ENCODE peak calls at places on chromosomes 2 and 18, in four cellular contexts. One of them, this sample, is unnamed.

GRCh38 chr2:27992787-27993747 is 102.5 kb downstream of the BABAM2 start:
- DNase-seq in HepG2: peak
- DNase-seq in K562: no peak
- DNase-seq in WTC11: no peak
- DNase-seq in this sample: no peak

GRCh38 chr2:111982822-111983221 is 72.2 kb upstream of the TMEM87B start:
- DNase-seq in WTC11: no peak
- DNase-seq in HepG2: no peak
- DNase-seq in K562: no peak
- DNase-seq in this sample: no peak

GRCh38 chr2:96768083-96768561 is 7.4 kb downstream of the CNNM4 start:
- DNase-seq in HepG2: no peak
- DNase-seq in K562: no peak
- DNase-seq in WTC11: no peak
- DNase-seq in this sample: no peak

GRCh38 chr2:40372586-40372985 is 79.3 kb downstream of the SLC8A1 start:
- DNase-seq in K562: no peak
- DNase-seq in HepG2: no peak
- DNase-seq in WTC11: no peak
- DNase-seq in this sample: no peak

GRCh38 chr18:59357928-59358327 is 1.1 kb downstream of the LMAN1 start:
- DNase-seq in K562: peak
- DNase-seq in HepG2: peak
- DNase-seq in WTC11: no peak
- DNase-seq in this sample: no peak

GRCh38 chr18:11167778-11168177 is 18.4 kb upstream of the PIEZO2 start:
- DNase-seq in WTC11: no peak
- DNase-seq in HepG2: no peak
- DNase-seq in K562: no peak
- DNase-seq in this sample: no peak

GRCh38 chr2:69482471-69482870 is 45.2 kb upstream of the NFU1 start:
- DNase-seq in HepG2: no peak
- DNase-seq in WTC11: no peak
- DNase-seq in K562: no peak
- DNase-seq in this sample: no peak

GRCh38 chr18:36299010-36299409 is 1.5 kb downstream of the FHOD3 start:
- DNase-seq in K562: no peak
- DNase-seq in WTC11: no peak
- DNase-seq in HepG2: no peak
- DNase-seq in this sample: no peak

GRCh38 chr2:2324119-2324518 is 7.0 kb downstream of the MYT1L start:
- DNase-seq in WTC11: no peak
- DNase-seq in HepG2: no peak
- DNase-seq in K562: no peak
- DNase-seq in this sample: no peak

GRCh38 chr2:189018636-189019035 is 44.5 kb downstream of the COL3A1 start:
- DNase-seq in K562: no peak
- DNase-seq in HepG2: no peak
- DNase-seq in WTC11: no peak
- DNase-seq in this sample: no peak

GRCh38 chr18:12248926-12249720 is 5.0 kb upstream of the CIDEA start:
- DNase-seq in K562: no peak
- DNase-seq in HepG2: no peak
- DNase-seq in WTC11: no peak
- DNase-seq in this sample: no peak

GRCh38 chr2:135121016-135121657 is 69.0 kb downstream of the RAB3GAP1 start:
- DNase-seq in K562: no peak
- DNase-seq in WTC11: no peak
- DNase-seq in HepG2: no peak
- DNase-seq in this sample: no peak

GRCh38 chr18:59719533-59720325 is 22.5 kb upstream of the CCBE1 start:
- DNase-seq in HepG2: no peak
- DNase-seq in K562: no peak
- DNase-seq in WTC11: no peak
- DNase-seq in this sample: no peak

GRCh38 chr2:190763901-190764514 is 115.1 kb downstream of the NAB1 start:
- DNase-seq in K562: peak
- DNase-seq in WTC11: no peak
- DNase-seq in HepG2: no peak
- DNase-seq in this sample: no peak

GRCh38 chr2:80054339-80054675 is 250.2 kb downstream of the LRRTM1 start:
- DNase-seq in HepG2: no peak
- DNase-seq in WTC11: no peak
- DNase-seq in K562: no peak
- DNase-seq in this sample: no peak

GRCh38 chr2:120791961-120792295 is 56.3 kb downstream of the GLI2 start:
- DNase-seq in HepG2: no peak
- DNase-seq in WTC11: no peak
- DNase-seq in K562: no peak
- DNase-seq in this sample: no peak

GRCh38 chr2:234130734-234131133 is 80.2 kb downstream of the SPP2 start:
- DNase-seq in HepG2: no peak
- DNase-seq in WTC11: no peak
- DNase-seq in K562: no peak
- DNase-seq in this sample: no peak

GRCh38 chr2:195818521-195818920 is 161.5 kb downstream of the SLC39A10 start:
- DNase-seq in K562: no peak
- DNase-seq in WTC11: no peak
- DNase-seq in HepG2: no peak
- DNase-seq in this sample: no peak

GRCh38 chr2:45892236-45892701 is 240.8 kb downstream of the PRKCE start:
- DNase-seq in K562: no peak
- DNase-seq in WTC11: no peak
- DNase-seq in HepG2: no peak
- DNase-seq in this sample: no peak

GRCh38 chr2:165897741-165898140 is 55.8 kb downstream of the TTC21B start:
- DNase-seq in WTC11: no peak
- DNase-seq in K562: no peak
- DNase-seq in HepG2: no peak
- DNase-seq in this sample: no peak

GRCh38 chr18:68532328-68532885 is 182.5 kb downstream of the TMX3 start:
- DNase-seq in WTC11: no peak
- DNase-seq in K562: no peak
- DNase-seq in HepG2: no peak
- DNase-seq in this sample: no peak

GRCh38 chr2:109279243-109279860 is 150.3 kb downstream of the SH3RF3 start:
- DNase-seq in K562: peak
- DNase-seq in HepG2: no peak
- DNase-seq in WTC11: no peak
- DNase-seq in this sample: no peak

GRCh38 chr2:12702661-12703121 is 14.0 kb upstream of the TRIB2 start:
- DNase-seq in WTC11: no peak
- DNase-seq in K562: no peak
- DNase-seq in HepG2: no peak
- DNase-seq in this sample: no peak

GRCh38 chr2:111024496-111024895 is 96.2 kb upstream of the BCL2L11 start:
- DNase-seq in WTC11: no peak
- DNase-seq in K562: no peak
- DNase-seq in HepG2: no peak
- DNase-seq in this sample: no peak

GRCh38 chr18:23277399-23277798 is 142.1 kb downstream of the CABLES1 start:
- DNase-seq in HepG2: no peak
- DNase-seq in K562: no peak
- DNase-seq in WTC11: no peak
- DNase-seq in this sample: no peak

GRCh38 chr2:72139471-72139870 is 8.2 kb downstream of the CYP26B1 start:
- DNase-seq in HepG2: no peak
- DNase-seq in K562: no peak
- DNase-seq in WTC11: no peak
- DNase-seq in this sample: no peak
- TF ChIP-seq ELF4 in HepG2: no peak
- TF ChIP-seq ELF4 in K562: no peak
- TF ChIP-seq ELF4 in WTC11: no peak
- TF ChIP-seq ELF4 in this sample: no peak

GRCh38 chr18:77061291-77061945 is 71.2 kb downstream of the MBP start:
- DNase-seq in HepG2: no peak
- DNase-seq in WTC11: no peak
- DNase-seq in K562: no peak
- DNase-seq in this sample: no peak

GRCh38 chr18:77059294-77059916 is 73.2 kb downstream of the MBP start:
- DNase-seq in K562: peak
- DNase-seq in HepG2: peak
- DNase-seq in WTC11: peak
- DNase-seq in this sample: peak

GRCh38 chr18:77062518-77063003 is 70.0 kb downstream of the MBP start:
- DNase-seq in WTC11: no peak
- DNase-seq in HepG2: no peak
- DNase-seq in K562: no peak
- DNase-seq in this sample: no peak

GRCh38 chr18:77063256-77063655 is 69.3 kb downstream of the MBP start:
- DNase-seq in HepG2: no peak
- DNase-seq in WTC11: no peak
- DNase-seq in K562: no peak
- DNase-seq in this sample: no peak

GRCh38 chr18:77061946-77062517 is 70.6 kb downstream of the MBP start:
- DNase-seq in K562: peak
- DNase-seq in HepG2: no peak
- DNase-seq in WTC11: no peak
- DNase-seq in this sample: no peak
- TF ChIP-seq ELF4 in K562: no peak
- TF ChIP-seq ELF4 in HepG2: no peak
- TF ChIP-seq ELF4 in WTC11: no peak
- TF ChIP-seq ELF4 in this sample: no peak

DNA sequence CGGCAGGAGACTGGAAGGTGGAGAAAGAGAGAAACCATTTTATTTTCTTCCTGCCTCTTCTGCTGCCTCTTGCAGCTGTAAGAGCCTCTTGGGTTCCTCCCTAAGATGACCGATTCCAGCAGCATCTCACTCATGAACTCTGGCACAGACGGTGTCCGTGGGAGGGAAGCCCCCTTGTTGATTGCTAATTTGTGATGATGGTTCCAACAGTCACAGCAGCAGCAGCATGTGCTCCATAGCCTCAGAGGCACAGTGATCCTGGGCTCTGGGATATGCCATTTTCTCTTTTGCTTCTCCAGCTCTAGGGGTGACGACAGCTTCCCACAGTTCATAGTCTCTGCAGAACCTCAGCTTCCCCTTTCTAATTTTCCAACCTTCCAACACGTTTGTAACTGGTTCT is 324.1 kb upstream of the HS6ST1 start:
- DNase-seq in K562: no peak
- DNase-seq in HepG2: no peak
- DNase-seq in WTC11: no peak
- DNase-seq in this sample: no peak
- TF ChIP-seq ELF4 in K562: no peak
- TF ChIP-seq ELF4 in HepG2: no peak
- TF ChIP-seq ELF4 in WTC11: no peak
- TF ChIP-seq ELF4 in this sample: no peak

GRCh38 chr2:182540236-182540635 is 113.4 kb upstream of the PDE1A start:
- DNase-seq in K562: no peak
- DNase-seq in WTC11: no peak
- DNase-seq in HepG2: no peak
- DNase-seq in this sample: no peak
- TF ChIP-seq ELF4 in K562: no peak
- TF ChIP-seq ELF4 in WTC11: no peak
- TF ChIP-seq ELF4 in HepG2: no peak
- TF ChIP-seq ELF4 in this sample: no peak

DNA sequence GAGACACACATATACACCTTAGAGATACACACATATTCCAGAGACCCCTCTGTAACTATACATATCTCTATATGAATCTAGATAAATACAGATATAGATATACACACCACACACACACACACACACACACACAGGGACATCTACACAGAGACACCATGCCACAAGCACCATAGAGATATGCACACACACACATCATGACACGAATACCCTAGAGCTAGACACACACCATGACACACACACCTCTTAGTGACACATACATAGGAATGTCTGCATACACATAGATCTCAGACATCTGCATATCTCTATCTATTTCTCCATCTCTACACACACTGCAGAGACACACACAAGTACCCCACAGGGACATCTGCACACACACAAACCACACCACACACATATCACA is 270.0 kb downstream of the CYRIA start:
- DNase-seq in K562: no peak
- DNase-seq in HepG2: no peak
- DNase-seq in WTC11: no peak
- DNase-seq in this sample: no peak
- TF ChIP-seq ELF4 in K562: no peak
- TF ChIP-seq ELF4 in HepG2: no peak
- TF ChIP-seq ELF4 in WTC11: no peak
- TF ChIP-seq ELF4 in this sample: no peak

GRCh38 chr2:41853427-41854191 is 194.2 kb upstream of the PKDCC start:
- DNase-seq in WTC11: peak
- DNase-seq in K562: peak
- DNase-seq in HepG2: peak
- DNase-seq in this sample: peak
- TF ChIP-seq ELF4 in WTC11: no peak
- TF ChIP-seq ELF4 in K562: no peak
- TF ChIP-seq ELF4 in HepG2: no peak
- TF ChIP-seq ELF4 in this sample: no peak

GRCh38 chr2:7882296-7882695 is 799.6 kb upstream of the ID2 start:
- DNase-seq in K562: no peak
- DNase-seq in HepG2: no peak
- DNase-seq in WTC11: no peak
- DNase-seq in this sample: no peak

GRCh38 chr2:7887441-7887840 is 794.4 kb upstream of the ID2 start:
- DNase-seq in WTC11: no peak
- DNase-seq in HepG2: no peak
- DNase-seq in K562: no peak
- DNase-seq in this sample: no peak

GRCh38 chr2:7884338-7884737 is 797.5 kb upstream of the ID2 start:
- DNase-seq in WTC11: no peak
- DNase-seq in HepG2: no peak
- DNase-seq in K562: no peak
- DNase-seq in this sample: no peak

GRCh38 chr2:7888876-7889275 is 793.0 kb upstream of the ID2 start:
- DNase-seq in K562: no peak
- DNase-seq in HepG2: no peak
- DNase-seq in WTC11: no peak
- DNase-seq in this sample: no peak

GRCh38 chr2:7886665-7887064 is 795.2 kb upstream of the ID2 start:
- DNase-seq in HepG2: peak
- DNase-seq in WTC11: no peak
- DNase-seq in K562: no peak
- DNase-seq in this sample: no peak
- TF ChIP-seq ELF4 in HepG2: no peak
- TF ChIP-seq ELF4 in WTC11: no peak
- TF ChIP-seq ELF4 in K562: no peak
- TF ChIP-seq ELF4 in this sample: no peak